ENCODE peak calls at places on chromosomes 6 and 20, in five cellular contexts. One of them, this sample, is unnamed.

GRCh38 chr20:32477594-32478512 is 107.3 kb downstream of the NOL4L start:
- DNase-seq in epithelial cell of esophagus: no peak
- DNase-seq in cardiac fibroblast: peak
- DNase-seq in nucleus accumbens: no peak
- DNase-seq in neural crest cell: no peak
- DNase-seq in this sample: no peak

GRCh38 chr6:139655783-139656705 is 281.6 kb upstream of the CITED2 start:
- DNase-seq in epithelial cell of esophagus: peak
- DNase-seq in cardiac fibroblast: no peak
- DNase-seq in nucleus accumbens: no peak
- DNase-seq in neural crest cell: no peak
- DNase-seq in this sample: no peak

GRCh38 chr6:455835-456234 is 64.3 kb downstream of the IRF4 start:
- DNase-seq in epithelial cell of esophagus: no peak
- DNase-seq in cardiac fibroblast: no peak
- DNase-seq in nucleus accumbens: no peak
- DNase-seq in neural crest cell: no peak
- DNase-seq in this sample: no peak

GRCh38 chr20:4509825-4510522 is 211.7 kb upstream of the PRND start:
- DNase-seq in epithelial cell of esophagus: peak
- DNase-seq in cardiac fibroblast: no peak
- DNase-seq in nucleus accumbens: no peak
- DNase-seq in neural crest cell: no peak
- DNase-seq in this sample: no peak

GRCh38 chr20:25148982-25149846 is 46.3 kb upstream of the ENTPD6 start:
- DNase-seq in epithelial cell of esophagus: no peak
- DNase-seq in cardiac fibroblast: no peak
- DNase-seq in nucleus accumbens: no peak
- DNase-seq in neural crest cell: no peak
- DNase-seq in this sample: no peak

GRCh38 chr20:62254021-62254724 is 15.9 kb downstream of the OSBPL2 start:
- DNase-seq in epithelial cell of esophagus: no peak
- DNase-seq in cardiac fibroblast: no peak
- DNase-seq in nucleus accumbens: no peak
- DNase-seq in neural crest cell: no peak
- DNase-seq in this sample: no peak

GRCh38 chr6:125546827-125547226 is 202.6 kb upstream of the HEY2 start:
- DNase-seq in epithelial cell of esophagus: no peak
- DNase-seq in cardiac fibroblast: peak
- DNase-seq in nucleus accumbens: no peak
- DNase-seq in neural crest cell: no peak
- DNase-seq in this sample: peak

GRCh38 chr20:63706852-63707557 is 771 bp downstream of the ARFRP1 start:
- DNase-seq in epithelial cell of esophagus: peak
- DNase-seq in cardiac fibroblast: peak
- DNase-seq in nucleus accumbens: peak
- DNase-seq in neural crest cell: no peak
- DNase-seq in this sample: peak

GRCh38 chr6:43391448-43392031 is 22.1 kb upstream of the ZNF318 start:
- DNase-seq in epithelial cell of esophagus: no peak
- DNase-seq in cardiac fibroblast: no peak
- DNase-seq in nucleus accumbens: no peak
- DNase-seq in neural crest cell: no peak
- DNase-seq in this sample: no peak

GRCh38 chr6:35151472-35151871 is 10.3 kb upstream of the TCP11 start:
- DNase-seq in epithelial cell of esophagus: no peak
- DNase-seq in cardiac fibroblast: no peak
- DNase-seq in nucleus accumbens: no peak
- DNase-seq in neural crest cell: no peak
- DNase-seq in this sample: no peak

GRCh38 chr6:113647158-113647889 is 209.8 kb upstream of the MARCKS start:
- DNase-seq in epithelial cell of esophagus: no peak
- DNase-seq in cardiac fibroblast: no peak
- DNase-seq in nucleus accumbens: no peak
- DNase-seq in neural crest cell: no peak
- DNase-seq in this sample: no peak

This sample was measured in AG08395.